ENCODE peak calls at places on chromosomes 4 and X, in four cellular contexts. H is K562, U is GM12878, Q is HL-60. D is an unnamed sample.

GRCh38 chr4:153166971-153167501 is 37.2 kb upstream of the TRIM2 start:
- DNase-seq in U (no peak), Q (no peak), H (no peak), D (no peak)

GRCh38 chr4:6076391-6076790 is 58.2 kb upstream of the C4orf50 start:
- DNase-seq in Q (no peak), U (no peak), H (peak; percentile 36), D (no peak)

GRCh38 chrX:39477031-39477430 is 620.7 kb downstream of the BCOR start:
- DNase-seq in Q (no peak), U (no peak), H (no peak), D (no peak)

GRCh38 chr4:7052923-7053715 is 9.9 kb downstream of the TADA2B start:
- DNase-seq in U (no peak), Q (peak; percentile 75), H (no peak), D (no peak)

GRCh38 chrX:14832591-14832990 is 40.3 kb downstream of the FANCB start:
- DNase-seq in H (no peak), Q (no peak), U (no peak), D (no peak)

GRCh38 chrX:133435544-133436124 is 20.3 kb upstream of the GPC4 start:
- DNase-seq in U (no peak), H (no peak), Q (no peak), D (no peak)

GRCh38 chrX:119640621-119641020 is 34.4 kb upstream of the NKRF start:
- DNase-seq in U (no peak), H (no peak), Q (peak; percentile 41), D (no peak)

GRCh38 chr4:26173619-26174018 is 147.2 kb upstream of the RBPJ start:
- DNase-seq in Q (no peak), U (no peak), H (no peak), D (no peak)

GRCh38 chr4:15043226-15043625 is 40.9 kb downstream of the CPEB2 start:
- DNase-seq in U (no peak), Q (no peak), H (peak; percentile 6), D (no peak)

GRCh38 chr4:186882293-186882692 is 158.6 kb upstream of the FAT1 start:
- DNase-seq in U (no peak), Q (no peak), H (no peak), D (no peak)

GRCh38 chr4:69649629-69650028 is 3.4 kb downstream of the UGT2A1 start:
- DNase-seq in Q (no peak), U (no peak), H (no peak), D (no peak)

GRCh38 chrX:69618803-69619202 is 2.9 kb downstream of the EDA start:
- DNase-seq in U (no peak), Q (no peak), H (no peak), D (no peak)

GRCh38 chrX:49993661-49994060 is 71.3 kb downstream of the CLCN5 start:
- DNase-seq in H (no peak), U (no peak), Q (no peak), D (no peak)

GRCh38 chrX:133850414-133850813 is 135.0 kb downstream of the GPC3 start:
- DNase-seq in Q (no peak), H (no peak), U (no peak), D (no peak)

GRCh38 chr4:165351359-165352130 is 24.1 kb downstream of the MSMO1 start:
- DNase-seq in U (no peak), Q (no peak), H (no peak), D (no peak)

GRCh38 chr4:137015759-137016409 is 516.4 kb downstream of the PCDH18 start:
- DNase-seq in H (no peak), U (no peak), Q (no peak), D (no peak)

GRCh38 chr4:156293657-156294297 is 340.1 kb upstream of the CTSO start:
- DNase-seq in Q (no peak), U (no peak), H (no peak), D (no peak)

GRCh38 chr4:172786039-172786792 is 382.4 kb upstream of the GALNT7 start:
- DNase-seq in Q (peak; percentile 7), U (no peak), H (no peak), D (no peak)

GRCh38 chrX:19678941-19679340 is 163.6 kb upstream of the MAP3K15 start:
- DNase-seq in U (peak; percentile 13), H (no peak), Q (no peak), D (no peak)

GRCh38 chr4:76545161-76545884 is 110.3 kb downstream of the SHROOM3 start:
- DNase-seq in Q (no peak), U (no peak), H (no peak), D (no peak)

GRCh38 chr4:10078481-10079233 is 37.9 kb downstream of the WDR1 start:
- DNase-seq in U (no peak), Q (no peak), H (peak; percentile 14), D (peak; percentile 7)

GRCh38 chr4:95516528-95517011 is 32.2 kb downstream of the UNC5C start:
- DNase-seq in Q (no peak), H (no peak), U (no peak), D (no peak)

GRCh38 chr4:168569909-168570276 is 73.0 kb downstream of the PALLD start:
- DNase-seq in Q (no peak), U (no peak), H (no peak), D (no peak)

GRCh38 chr4:52038109-52038912 is at the start of gene SGCB:
- DNase-seq in Q (no peak), H (peak; percentile 34), U (no peak), D (peak; percentile 53)

GRCh38 chrX:9671998-9672397 is 93.6 kb downstream of the GPR143 start:
- DNase-seq in U (no peak), H (no peak), Q (no peak), D (no peak)

GRCh38 chr4:24796632-24797031 is 1.3 kb downstream of the SOD3 start:
- DNase-seq in Q (no peak), H (no peak), U (no peak), D (no peak)

GRCh38 chr4:56102581-56102980 is 153.8 kb downstream of the CEP135 start:
- DNase-seq in U (no peak), Q (no peak), H (no peak), D (no peak)

GRCh38 chrX:97096385-97096784 is 212.7 kb downstream of the RPA4 start:
- DNase-seq in H (no peak), Q (no peak), U (no peak), D (no peak)

GRCh38 chr4:121198261-121198660 is 34.1 kb upstream of the TNIP3 start:
- DNase-seq in H (no peak), Q (no peak), U (no peak), D (no peak)

GRCh38 chrX:97200454-97200853 is 316.7 kb downstream of the RPA4 start:
- DNase-seq in U (no peak), H (no peak), Q (no peak), D (no peak)

GRCh38 chr4:173731257-173731656 is 201.2 kb upstream of the HAND2 start:
- DNase-seq in H (no peak), Q (no peak), U (no peak), D (no peak)

GRCh38 chr4:141807073-141807472 is 170.7 kb downstream of the IL15 start:
- DNase-seq in Q (no peak), U (no peak), H (no peak), D (no peak)

GRCh38 chr4:173539986-173540385 is 10.0 kb upstream of the HAND2 start:
- DNase-seq in H (no peak), Q (peak; percentile 73), U (no peak), D (no peak)

GRCh38 chr4:143411527-143412480 is 75.1 kb downstream of the GAB1 start:
- DNase-seq in Q (no peak), U (no peak), H (no peak), D (no peak)

GRCh38 chrX:53071604-53072417 is 10.4 kb upstream of the TSPYL2 start:
- DNase-seq in Q (no peak), U (peak; percentile 46), H (peak; percentile 48), D (peak; percentile 36)

GRCh38 chr4:176193126-176193525 is 2.3 kb downstream of the SPATA4 start:
- DNase-seq in U (no peak), H (no peak), Q (no peak), D (no peak)

GRCh38 chrX:57587062-57587461 is 4.7 kb upstream of the ZXDB start:
- DNase-seq in H (no peak), Q (no peak), U (no peak), D (no peak)

GRCh38 chr4:48680848-48681568 is 99.1 kb downstream of the FRYL start:
- DNase-seq in U (no peak), H (peak; percentile 48), Q (no peak), D (no peak)

GRCh38 chr4:97072666-97073065 is 1070.6 kb downstream of the STPG2 start:
- DNase-seq in Q (no peak), H (no peak), U (no peak), D (no peak)
- TF ChIP-seq SPI1 in Q (no peak), H (no peak), U (no peak), D (no peak)

DNA sequence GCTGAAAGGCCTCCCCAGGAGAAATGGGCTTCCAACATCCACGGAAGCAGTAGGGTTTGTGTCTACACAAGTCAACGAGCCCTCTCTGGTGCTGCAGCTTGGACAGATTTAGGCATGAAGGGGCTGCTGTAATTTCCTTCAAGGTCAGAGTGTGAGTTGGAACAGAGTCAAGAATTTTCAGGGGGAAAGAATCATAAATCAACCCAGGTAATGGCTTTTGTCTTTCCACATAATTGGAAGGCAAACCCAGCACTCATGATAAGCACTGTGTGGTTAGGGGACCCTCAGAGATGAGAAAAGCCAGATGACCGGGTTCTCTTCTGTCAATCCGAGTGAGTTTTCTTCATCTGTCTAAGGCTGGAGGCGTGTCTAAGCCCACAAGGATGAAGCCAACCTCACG is 78.6 kb upstream of the MXRA5 start:
- DNase-seq in H (no peak), U (no peak), Q (no peak), D (no peak)
- TF ChIP-seq POLR2AphosphoS5 in H (no peak), U (no peak), Q (no peak), D (no peak)

GRCh38 chr4:1202526-1203378 is 30.4 kb upstream of the SPON2 start:
- DNase-seq in U (no peak), Q (no peak), H (no peak), D (no peak)

GRCh38 chr4:1201851-1202525 is 29.6 kb upstream of the SPON2 start:
- DNase-seq in Q (peak; percentile 85), U (peak; percentile 65), H (no peak), D (peak; percentile 70)

GRCh38 chr4:1198070-1198844 is 25.9 kb upstream of the SPON2 start:
- DNase-seq in H (no peak), U (no peak), Q (no peak), D (no peak)

GRCh38 chr4:1200425-1201035 is 28.1 kb upstream of the SPON2 start:
- DNase-seq in U (no peak), Q (peak; percentile 36), H (peak; percentile 41), D (peak; percentile 37)

GRCh38 chr4:1199556-1200331 is 27.4 kb upstream of the SPON2 start:
- DNase-seq in Q (no peak), H (no peak), U (no peak), D (no peak)
- TF ChIP-seq SPI1 in Q (no peak), H (no peak), U (no peak), D (no peak)

GRCh38 chr4:31069151-31069550 is 349.0 kb downstream of the PCDH7 start:
- DNase-seq in U (no peak), H (no peak), Q (no peak), D (no peak)

GRCh38 chr4:31068257-31069075 is 348.3 kb downstream of the PCDH7 start:
- DNase-seq in Q (no peak), H (no peak), U (no peak), D (no peak)

GRCh38 chr4:31059753-31060522 is 339.8 kb downstream of the PCDH7 start:
- DNase-seq in H (no peak), Q (no peak), U (no peak), D (no peak)

DNA sequence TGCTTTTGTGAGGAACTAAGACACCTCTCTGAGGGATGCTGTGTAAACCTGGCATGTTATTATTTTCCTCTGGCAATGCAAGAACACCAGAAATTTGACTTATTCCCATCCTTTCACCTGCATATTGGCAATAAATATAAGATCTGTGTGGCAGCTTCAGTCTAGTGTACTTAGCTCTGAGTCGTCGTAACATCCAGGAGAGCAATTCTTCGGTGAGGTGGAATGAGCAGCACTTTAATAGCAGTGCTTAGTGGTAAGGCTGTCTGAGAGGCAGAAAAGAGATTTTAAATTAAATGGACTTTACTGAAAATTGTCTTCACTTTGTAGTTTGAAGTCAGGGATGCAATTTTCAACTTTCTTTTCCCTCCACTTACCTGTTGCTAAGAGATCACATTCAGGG is 344.9 kb downstream of the PCDH7 start:
- DNase-seq in H (no peak), U (no peak), Q (no peak), D (no peak)
- TF ChIP-seq POLR2AphosphoS5 in H (no peak), U (no peak), Q (no peak), D (no peak)